ENCODE peak calls at places on chromosomes 12 and 14, in five cellular contexts. X, R, U, Y and J are unnamed samples.
A peak's percentile ranks its signal among the peaks of the same experiment; 100 is the strongest.

GRCh38 chr14:80792756-80793155 is 148.8 kb downstream of the CEP128 start:
- DNase-seq in Y (no peak), U (no peak), X (no peak), R (no peak), J (no peak)

GRCh38 chr12:79298511-79298910 is 392.3 kb downstream of the PAWR start:
- DNase-seq in R (no peak), Y (no peak), X (no peak), U (no peak), J (no peak)

GRCh38 chr12:51521554-51522276 is 69.3 kb upstream of the SCN8A start:
- DNase-seq in R (peak; percentile 57), U (peak; percentile 22), X (no peak), Y (no peak), J (no peak)

GRCh38 chr14:33790996-33791395 is 159.9 kb downstream of the EGLN3 start:
- DNase-seq in U (no peak), R (no peak), X (no peak), Y (no peak), J (no peak)

GRCh38 chr12:53231859-53232640 is at the start of gene RARG:
- DNase-seq in X (peak; percentile 70), U (peak; percentile 75), R (peak; percentile 93), Y (peak; percentile 83), J (peak; percentile 91)

GRCh38 chr12:80193900-80194299 is 94.6 kb downstream of the OTOGL start:
- DNase-seq in Y (no peak), X (no peak), R (no peak), U (no peak), J (no peak)

GRCh38 chr14:61107148-61107641 is 126.2 kb downstream of the SLC38A6 start:
- DNase-seq in X (peak; percentile 69), U (peak; percentile 8), Y (no peak), R (peak; percentile 60), J (no peak)

GRCh38 chr12:64323476-64324225 is 66.9 kb downstream of the C12orf56 start:
- DNase-seq in X (no peak), R (no peak), U (no peak), Y (peak; percentile 6), J (no peak)

GRCh38 chr12:12398026-12398859 is 41.4 kb downstream of the BORCS5 start:
- DNase-seq in U (no peak), R (no peak), X (peak; percentile 59), Y (peak; percentile 81), J (no peak)

GRCh38 chr12:53123578-53124351 is 20.5 kb downstream of the SOAT2 start:
- DNase-seq in X (no peak), Y (peak; percentile 65), R (no peak), U (no peak), J (peak; percentile 68)

GRCh38 chr12:42936991-42937390 is 347.4 kb upstream of the PRICKLE1 start:
- DNase-seq in X (no peak), Y (no peak), U (no peak), R (no peak), J (no peak)

GRCh38 chr12:106892075-106892474 is 63.6 kb upstream of the TMEM263 start:
- DNase-seq in X (no peak), R (no peak), Y (no peak), U (no peak), J (no peak)

GRCh38 chr14:69288001-69288771 is 28.2 kb downstream of the GALNT16 start:
- DNase-seq in R (peak; percentile 89), X (peak; percentile 60), U (peak; percentile 77), Y (peak; percentile 24), J (no peak)

GRCh38 chr14:22122227-22123187 is 448.9 kb upstream of the OR4E1 start:
- DNase-seq in U (no peak), X (no peak), Y (no peak), R (no peak), J (no peak)

GRCh38 chr12:70186436-70186835 is 56.8 kb upstream of the CNOT2 start:
- DNase-seq in R (no peak), X (no peak), Y (no peak), U (peak; percentile 94), J (no peak)

GRCh38 chr12:48542300-48542928 is 17.0 kb downstream of the OR8S1 start:
- DNase-seq in Y (no peak), X (no peak), R (no peak), U (peak; percentile 23), J (no peak)

GRCh38 chr14:45838597-45838996 is 585.6 kb upstream of the MIS18BP1 start:
- DNase-seq in R (no peak), Y (no peak), X (no peak), U (peak; percentile 2), J (no peak)

GRCh38 chr12:9143137-9143536 is 27.4 kb upstream of the A2M start:
- DNase-seq in Y (no peak), U (no peak), R (no peak), X (no peak), J (no peak)

GRCh38 chr12:108575199-108575912 is 13.0 kb downstream of the ISCU start:
- DNase-seq in Y (no peak), X (no peak), U (no peak), R (peak; percentile 34), J (peak; percentile 56)

GRCh38 chr12:14275886-14276285 is 89.6 kb upstream of the ATF7IP start:
- DNase-seq in R (no peak), Y (no peak), X (no peak), U (no peak), J (no peak)

GRCh38 chr12:124024263-124024678 is 51.3 kb downstream of the ZNF664 start:
- DNase-seq in X (no peak), U (no peak), R (no peak), Y (no peak), J (peak; percentile 87)

GRCh38 chr12:5479761-5480160 is 47.9 kb downstream of the NTF3 start:
- DNase-seq in X (no peak), U (no peak), Y (no peak), R (no peak), J (no peak)